ENCODE peak calls at places on chromosomes 13 and 19, in eight cellular contexts. R is naive thymus-derived CD4-positive, alpha-beta T cell; W is AG04450; B is IMR-90; H is CD8-positive, alpha-beta T cell; F is GM23338; Z is substantia nigra; Q is osteoblast. E is an unnamed sample.

GRCh38 chr13:98142427-98143156 is at the start of gene FARP1:
- DNase-seq in F (peak), B (peak), Z (peak), Q (peak), W (no peak), R (peak), H (no peak), E (peak)

GRCh38 chr19:48967346-48968178 is 2.5 kb downstream of the FTL start:
- DNase-seq in F (no peak), H (no peak), W (no peak), R (no peak), Z (peak), B (peak), Q (peak), E (no peak)

GRCh38 chr13:40059540-40060232 is 404.2 kb downstream of the COG6 start:
- DNase-seq in F (no peak), R (no peak), W (no peak), H (no peak), Q (no peak), B (no peak), Z (no peak), E (no peak)

GRCh38 chr13:110331362-110331761 is 24.3 kb downstream of the COL4A2 start:
- DNase-seq in F (no peak), B (peak), W (no peak), Z (no peak), R (no peak), H (no peak), Q (peak), E (peak)

GRCh38 chr13:58876473-58876872 is 1244.9 kb downstream of the PCDH17 start:
- DNase-seq in F (no peak), Q (no peak), B (no peak), H (no peak), R (no peak), W (no peak), Z (no peak), E (no peak)

GRCh38 chr13:80177327-80177726 is 163.6 kb downstream of the SPRY2 start:
- DNase-seq in F (peak), W (no peak), R (no peak), H (no peak), Q (no peak), B (no peak), Z (no peak), E (no peak)

GRCh38 chr13:40170982-40171381 is 495.5 kb downstream of the FOXO1 start:
- DNase-seq in R (no peak), B (no peak), Z (no peak), F (no peak), W (no peak), H (no peak), Q (no peak), E (peak)

GRCh38 chr19:13234518-13234917 is 84.3 kb downstream of the IER2 start:
- DNase-seq in Q (peak), Z (no peak), F (peak), R (peak), W (no peak), H (peak), B (no peak), E (peak)

GRCh38 chr13:95564948-95565347 is 12.4 kb downstream of the CLDN10 start:
- DNase-seq in H (no peak), Z (no peak), W (no peak), R (no peak), Q (peak), B (peak), F (no peak), E (no peak)

GRCh38 chr19:47232422-47233211 is 1.6 kb upstream of the BBC3 start:
- DNase-seq in R (no peak), F (no peak), W (no peak), H (no peak), Z (no peak), Q (peak), B (peak), E (no peak)

GRCh38 chr19:38524994-38525634 is 91.6 kb downstream of the RYR1 start:
- DNase-seq in F (no peak), H (no peak), Z (no peak), W (no peak), Q (peak), B (no peak), R (no peak), E (no peak)

GRCh38 chr19:41997121-41997850 is 3.3 kb upstream of the ATP1A3 start:
- DNase-seq in B (peak), Z (no peak), H (peak), Q (peak), R (peak), F (peak), W (no peak), E (no peak)

DNA sequence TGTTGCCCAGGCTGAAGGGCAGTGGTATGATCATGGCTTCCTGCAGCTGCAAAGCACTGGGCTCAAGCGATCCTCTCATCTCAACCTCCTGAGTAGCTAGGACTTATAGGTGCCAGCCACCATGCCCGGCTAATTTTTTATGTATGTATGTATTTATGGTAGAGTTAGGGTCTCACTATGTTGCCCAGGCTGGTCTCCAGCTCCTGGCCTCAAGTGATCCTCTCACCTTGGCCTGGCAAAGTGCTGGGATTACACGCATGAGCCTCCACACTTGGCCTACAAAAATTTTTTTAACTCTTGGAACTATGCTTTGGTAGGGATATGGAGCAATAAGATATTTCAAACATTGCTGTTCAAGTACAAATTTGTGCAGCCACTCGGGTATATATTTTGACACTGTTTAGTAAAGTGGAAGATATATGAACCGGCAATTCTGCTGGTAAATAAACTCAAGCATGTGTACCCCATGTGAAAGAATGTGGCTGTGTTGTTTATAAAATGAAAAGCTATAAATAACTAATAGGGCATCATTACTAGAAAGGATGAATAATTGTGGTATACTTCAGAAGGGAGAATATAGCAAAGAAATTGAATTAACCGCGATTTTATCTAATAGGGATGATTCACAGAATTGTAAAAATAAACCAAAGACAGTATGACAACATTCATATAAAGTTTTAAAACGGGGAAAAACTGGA is 1.1 kb downstream of the ZNF566 start:
- DNase-seq in W (no peak), R (no peak), H (no peak), Q (peak), Z (no peak), F (no peak), B (peak), E (no peak)
- H3K27ac ChIP-seq in W (no peak), R (peak), H (peak), Q (peak), Z (no peak), F (peak), B (no peak), E (peak)

GRCh38 chr19:50239916-50240585 is 36.6 kb downstream of the MYH14 start:
- DNase-seq in H (no peak), R (no peak), Z (no peak), Q (no peak), W (no peak), B (no peak), F (no peak), E (no peak)
- H3K27ac ChIP-seq in H (no peak), R (no peak), Z (no peak), Q (no peak), W (no peak), B (no peak), F (no peak), E (no peak)

GRCh38 chr13:113182046-113182445 is 23.6 kb downstream of the PROZ start:
- DNase-seq in Z (no peak), R (no peak), B (no peak), H (no peak), Q (no peak), F (no peak), W (no peak), E (no peak)

GRCh38 chr13:113178896-113179167 is 20.4 kb downstream of the PROZ start:
- DNase-seq in R (no peak), W (no peak), Q (peak), H (no peak), B (no peak), Z (no peak), F (no peak), E (no peak)

GRCh38 chr13:113178070-113178895 is 19.8 kb downstream of the PROZ start:
- DNase-seq in H (no peak), R (no peak), Q (peak), F (no peak), W (peak), Z (no peak), B (peak), E (no peak)

GRCh38 chr13:113176822-113177221 is 18.4 kb downstream of the PROZ start:
- DNase-seq in W (no peak), R (no peak), B (no peak), H (no peak), Z (no peak), F (no peak), Q (no peak), E (no peak)

GRCh38 chr13:113179374-113180230 is 21.2 kb downstream of the PROZ start:
- DNase-seq in B (peak), F (no peak), Z (no peak), H (peak), W (no peak), R (peak), Q (peak), E (no peak)
- H3K27ac ChIP-seq in B (peak), F (no peak), Z (no peak), H (no peak), W (peak), R (no peak), Q (peak), E (no peak)

GRCh38 chr13:25881136-25881926 is 170.5 kb downstream of the SHISA2 start:
- DNase-seq in F (no peak), B (no peak), Q (no peak), Z (no peak), R (peak), H (no peak), W (no peak), E (no peak)

GRCh38 chr13:25882732-25883357 is 169.0 kb downstream of the SHISA2 start:
- DNase-seq in H (peak), Z (no peak), F (no peak), W (no peak), Q (no peak), B (no peak), R (no peak), E (no peak)

GRCh38 chr13:25881946-25882574 is 169.8 kb downstream of the SHISA2 start:
- DNase-seq in Q (no peak), H (no peak), R (no peak), W (no peak), B (no peak), Z (no peak), F (peak), E (no peak)

GRCh38 chr13:25876256-25876655 is 175.6 kb downstream of the SHISA2 start:
- DNase-seq in H (no peak), Q (no peak), W (no peak), B (no peak), Z (no peak), F (no peak), R (no peak), E (no peak)

DNA sequence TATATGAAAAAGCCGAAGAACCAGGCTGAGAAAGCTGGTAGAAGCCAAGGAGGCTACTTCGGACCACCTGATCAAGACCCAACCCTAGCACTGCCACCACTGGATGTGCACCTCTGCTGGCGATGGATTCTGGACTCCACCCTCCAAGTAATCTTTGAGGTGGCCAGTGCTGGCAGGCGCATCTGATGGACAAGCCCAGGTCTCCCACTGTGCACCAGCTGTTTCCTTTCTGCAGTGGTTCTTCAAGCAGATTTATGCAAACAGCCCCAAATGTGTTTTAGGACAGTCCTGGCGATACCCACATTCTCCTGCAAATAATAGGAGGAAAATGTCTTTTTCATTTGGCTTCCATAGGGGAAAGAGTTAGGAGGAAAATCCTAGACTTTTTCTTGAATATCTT is 172.3 kb downstream of the SHISA2 start:
- DNase-seq in B (no peak), R (no peak), W (no peak), Q (no peak), F (no peak), Z (no peak), H (no peak), E (no peak)
- H3K27ac ChIP-seq in B (no peak), R (no peak), W (no peak), Q (no peak), F (no peak), Z (no peak), H (no peak), E (no peak)

DNA sequence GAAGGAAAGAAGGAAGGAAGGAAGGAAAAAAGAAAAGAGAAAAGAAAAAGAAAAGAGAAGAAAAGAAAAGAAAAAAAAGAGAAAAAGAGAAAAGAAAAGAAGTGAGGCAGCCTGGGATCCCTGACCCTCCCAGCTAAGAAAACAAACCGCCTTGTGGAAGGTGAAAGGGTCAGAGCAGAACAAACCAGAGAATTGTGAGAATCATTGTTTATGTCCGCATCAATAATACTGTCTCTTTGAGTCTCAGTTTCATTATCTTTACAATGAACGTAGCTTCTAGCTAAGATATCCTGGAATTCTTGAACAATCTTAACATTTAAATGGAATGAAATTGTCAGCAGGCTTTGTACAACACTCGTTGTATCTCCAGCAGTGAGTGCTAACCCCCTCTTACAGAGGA is 66.4 kb upstream of the SERP2 start:
- DNase-seq in R (no peak), Z (no peak), H (no peak), F (no peak), Q (no peak), W (no peak), B (peak), E (no peak)
- H3K27ac ChIP-seq in R (no peak), Z (no peak), H (no peak), F (no peak), Q (peak), W (no peak), B (no peak), E (peak)

GRCh38 chr13:113970810-113971470 is 2.9 kb downstream of the C13orf46 start:
- DNase-seq in Z (peak), R (no peak), H (no peak), W (peak), F (no peak), Q (peak), B (peak), E (no peak)
- H3K27ac ChIP-seq in Z (no peak), R (no peak), H (no peak), W (peak), F (no peak), Q (no peak), B (no peak), E (peak)

DNA sequence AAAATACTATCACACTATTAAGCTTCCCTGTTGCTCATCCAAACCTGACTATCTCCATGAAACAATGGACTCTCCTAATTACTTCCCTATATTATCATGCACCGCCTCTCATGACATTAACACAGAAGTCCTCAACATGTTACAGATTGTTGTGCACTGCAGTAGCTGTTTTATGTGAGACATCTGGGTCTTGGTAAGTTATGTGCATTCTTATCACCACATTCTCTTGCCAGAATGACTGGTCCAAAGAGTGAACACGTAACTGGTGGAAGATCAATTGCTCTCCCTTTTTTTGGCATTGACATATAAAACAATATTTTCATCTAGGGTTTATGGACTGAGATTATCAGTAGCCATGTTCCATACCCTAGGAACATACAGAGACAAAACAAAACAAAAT is 59.4 kb downstream of the POSTN start:
- DNase-seq in W (no peak), H (no peak), Z (no peak), Q (no peak), R (no peak), F (no peak), B (no peak), E (no peak)
- H3K27ac ChIP-seq in W (no peak), H (no peak), Z (no peak), Q (no peak), R (no peak), F (no peak), B (no peak), E (no peak)

DNA sequence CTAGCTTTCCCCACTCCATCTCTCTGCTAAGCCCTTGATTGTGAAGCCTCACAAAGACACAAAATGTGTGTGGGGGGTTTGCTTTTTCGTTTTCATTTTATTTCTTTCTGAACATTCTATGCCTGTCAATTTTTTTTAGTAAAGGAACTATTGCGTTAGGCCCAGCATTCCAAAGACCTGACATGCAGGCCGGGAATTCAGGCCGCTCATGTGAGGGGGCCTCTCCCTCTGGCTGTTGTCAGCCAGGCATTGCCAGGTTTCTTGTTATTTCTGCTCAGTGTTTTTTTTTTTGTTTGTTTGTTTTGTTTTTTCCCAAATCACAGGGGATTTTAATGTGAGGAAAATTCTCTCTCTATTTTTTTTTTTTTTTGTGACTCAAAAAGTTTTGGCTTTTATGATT is 10.3 kb upstream of the MEDAG start:
- DNase-seq in W (peak), Z (no peak), R (no peak), F (peak), Q (no peak), H (no peak), B (peak), E (peak)
- H3K27ac ChIP-seq in W (peak), Z (no peak), R (no peak), F (no peak), Q (peak), H (no peak), B (peak), E (peak)

DNA sequence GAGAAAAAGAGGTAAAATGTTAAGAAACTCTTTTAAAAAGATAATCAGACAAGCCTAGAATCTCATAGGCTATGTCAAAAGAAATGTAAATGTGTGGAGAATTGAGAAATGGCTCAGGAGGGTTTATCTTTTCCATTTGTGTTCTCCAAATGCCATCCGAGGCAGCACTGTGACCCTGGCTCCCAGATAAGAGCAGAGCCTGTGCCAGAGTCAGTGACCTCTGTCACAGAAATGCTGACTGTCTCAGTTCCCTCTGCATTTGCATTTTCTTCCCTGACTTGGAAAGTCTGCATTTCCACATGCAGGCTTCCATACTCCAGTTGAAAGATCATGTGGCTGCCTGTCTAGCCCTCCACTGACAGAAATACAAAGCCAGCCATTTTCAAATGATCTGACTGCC is 42.0 kb downstream of the SERTM1 start:
- DNase-seq in F (no peak), B (no peak), Q (no peak), W (no peak), R (no peak), H (no peak), Z (no peak), E (no peak)
- H3K27ac ChIP-seq in F (no peak), B (no peak), Q (no peak), W (no peak), R (no peak), H (no peak), Z (no peak), E (no peak)